ENCODE peak calls at places on chromosomes 13 and 19, in seven cellular contexts. One of them, this sample, is unnamed.

GRCh38 chr13:98026457-98026857 is 73.0 kb downstream of the IPO5 start:
- DNase-seq in A172: peak; percentile 22
- DNase-seq in GM10248: no peak
- DNase-seq in hypothalamus: no peak
- DNase-seq in PC-3: no peak
- DNase-seq in sciatic nerve: no peak
- DNase-seq in activated T-cell treated with anti-CD3 and anti-CD28 coated beads for 24 hours: no peak
- DNase-seq in this sample: no peak

GRCh38 chr19:35856546-35857149 is at the start of gene KIRREL2:
- DNase-seq in A172: no peak
- DNase-seq in GM10248: peak; percentile 46
- DNase-seq in hypothalamus: no peak
- DNase-seq in PC-3: no peak
- DNase-seq in sciatic nerve: no peak
- DNase-seq in activated T-cell treated with anti-CD3 and anti-CD28 coated beads for 24 hours: peak; percentile 22
- DNase-seq in this sample: peak; percentile 38

GRCh38 chr19:18291590-18292459 is 10.4 kb upstream of the JUND start:
- DNase-seq in A172: peak; percentile 58
- DNase-seq in GM10248: peak; percentile 91
- DNase-seq in hypothalamus: peak; percentile 86
- DNase-seq in PC-3: peak; percentile 35
- DNase-seq in sciatic nerve: peak; percentile 93
- DNase-seq in activated T-cell treated with anti-CD3 and anti-CD28 coated beads for 24 hours: peak; percentile 78
- DNase-seq in this sample: peak; percentile 76

GRCh38 chr19:36101550-36102327 is 9.2 kb upstream of the OVOL3 start:
- DNase-seq in A172: peak; percentile 56
- DNase-seq in GM10248: no peak
- DNase-seq in hypothalamus: no peak
- DNase-seq in PC-3: no peak
- DNase-seq in sciatic nerve: no peak
- DNase-seq in activated T-cell treated with anti-CD3 and anti-CD28 coated beads for 24 hours: no peak
- DNase-seq in this sample: no peak

GRCh38 chr13:45396548-45397095 is 21.6 kb downstream of the SLC25A30 start:
- DNase-seq in A172: peak; percentile 41
- DNase-seq in GM10248: no peak
- DNase-seq in hypothalamus: no peak
- DNase-seq in PC-3: no peak
- DNase-seq in sciatic nerve: no peak
- DNase-seq in activated T-cell treated with anti-CD3 and anti-CD28 coated beads for 24 hours: no peak
- DNase-seq in this sample: peak; percentile 12

GRCh38 chr19:34428549-34429285 is 536 bp downstream of the UBA2 start:
- DNase-seq in A172: no peak
- DNase-seq in GM10248: peak; percentile 68
- DNase-seq in hypothalamus: no peak
- DNase-seq in PC-3: peak; percentile 9
- DNase-seq in sciatic nerve: no peak
- DNase-seq in activated T-cell treated with anti-CD3 and anti-CD28 coated beads for 24 hours: peak; percentile 21
- DNase-seq in this sample: peak; percentile 30

GRCh38 chr19:4583961-4584669 is 24.6 kb upstream of the SEMA6B start:
- DNase-seq in A172: no peak
- DNase-seq in GM10248: no peak
- DNase-seq in hypothalamus: no peak
- DNase-seq in PC-3: peak; percentile 36
- DNase-seq in sciatic nerve: no peak
- DNase-seq in activated T-cell treated with anti-CD3 and anti-CD28 coated beads for 24 hours: no peak
- DNase-seq in this sample: peak; percentile 52

GRCh38 chr13:73092831-73093230 is 34.0 kb downstream of the KLF5 start:
- DNase-seq in A172: no peak
- DNase-seq in GM10248: no peak
- DNase-seq in hypothalamus: no peak
- DNase-seq in PC-3: no peak
- DNase-seq in sciatic nerve: no peak
- DNase-seq in activated T-cell treated with anti-CD3 and anti-CD28 coated beads for 24 hours: no peak
- DNase-seq in this sample: no peak

GRCh38 chr19:29945433-29945832 is 3.4 kb downstream of the URI1 start:
- DNase-seq in A172: no peak
- DNase-seq in GM10248: no peak
- DNase-seq in hypothalamus: no peak
- DNase-seq in PC-3: no peak
- DNase-seq in sciatic nerve: no peak
- DNase-seq in activated T-cell treated with anti-CD3 and anti-CD28 coated beads for 24 hours: no peak
- DNase-seq in this sample: no peak

GRCh38 chr13:45786293-45786920 is 65.1 kb downstream of the SIAH3 start:
- DNase-seq in A172: no peak
- DNase-seq in GM10248: no peak
- DNase-seq in hypothalamus: no peak
- DNase-seq in PC-3: no peak
- DNase-seq in sciatic nerve: no peak
- DNase-seq in activated T-cell treated with anti-CD3 and anti-CD28 coated beads for 24 hours: no peak
- DNase-seq in this sample: peak; percentile 5

GRCh38 chr13:30739646-30740642 is 4.6 kb downstream of the ALOX5AP start:
- DNase-seq in A172: peak; percentile 91
- DNase-seq in GM10248: peak; percentile 53
- DNase-seq in hypothalamus: no peak
- DNase-seq in PC-3: peak; percentile 94
- DNase-seq in sciatic nerve: no peak
- DNase-seq in activated T-cell treated with anti-CD3 and anti-CD28 coated beads for 24 hours: peak; percentile 59
- DNase-seq in this sample: peak; percentile 71

GRCh38 chr19:15195987-15196682 is 4.7 kb downstream of the NOTCH3 start:
- DNase-seq in A172: no peak
- DNase-seq in GM10248: no peak
- DNase-seq in hypothalamus: no peak
- DNase-seq in PC-3: peak; percentile 96
- DNase-seq in sciatic nerve: peak; percentile 63
- DNase-seq in activated T-cell treated with anti-CD3 and anti-CD28 coated beads for 24 hours: no peak
- DNase-seq in this sample: peak; percentile 60

GRCh38 chr19:46718157-46718933 is 1.4 kb upstream of the PRKD2 start:
- DNase-seq in A172: no peak
- DNase-seq in GM10248: peak; percentile 68
- DNase-seq in hypothalamus: no peak
- DNase-seq in PC-3: no peak
- DNase-seq in sciatic nerve: no peak
- DNase-seq in activated T-cell treated with anti-CD3 and anti-CD28 coated beads for 24 hours: peak; percentile 35
- DNase-seq in this sample: no peak

GRCh38 chr19:51980116-51980736 is 6.4 kb downstream of the ZNF350 start:
- DNase-seq in A172: no peak
- DNase-seq in GM10248: no peak
- DNase-seq in hypothalamus: no peak
- DNase-seq in PC-3: no peak
- DNase-seq in sciatic nerve: no peak
- DNase-seq in activated T-cell treated with anti-CD3 and anti-CD28 coated beads for 24 hours: no peak
- DNase-seq in this sample: no peak

GRCh38 chr13:31236211-31236786 is 36.5 kb downstream of the B3GLCT start:
- DNase-seq in A172: peak; percentile 16
- DNase-seq in GM10248: peak; percentile 28
- DNase-seq in hypothalamus: no peak
- DNase-seq in PC-3: peak; percentile 51
- DNase-seq in sciatic nerve: no peak
- DNase-seq in activated T-cell treated with anti-CD3 and anti-CD28 coated beads for 24 hours: no peak
- DNase-seq in this sample: peak; percentile 2

GRCh38 chr13:20270163-20270865 is 38.2 kb upstream of the GJB6 start:
- DNase-seq in A172: no peak
- DNase-seq in GM10248: no peak
- DNase-seq in hypothalamus: no peak
- DNase-seq in PC-3: no peak
- DNase-seq in sciatic nerve: no peak
- DNase-seq in activated T-cell treated with anti-CD3 and anti-CD28 coated beads for 24 hours: no peak
- DNase-seq in this sample: peak; percentile 36

GRCh38 chr13:66778461-66778860 is 451.7 kb downstream of the PCDH9 start:
- DNase-seq in A172: no peak
- DNase-seq in GM10248: no peak
- DNase-seq in hypothalamus: no peak
- DNase-seq in PC-3: no peak
- DNase-seq in sciatic nerve: no peak
- DNase-seq in activated T-cell treated with anti-CD3 and anti-CD28 coated beads for 24 hours: no peak
- DNase-seq in this sample: no peak

GRCh38 chr13:30119476-30119875 is 187.9 kb downstream of the KATNAL1 start:
- DNase-seq in A172: peak; percentile 39
- DNase-seq in GM10248: no peak
- DNase-seq in hypothalamus: no peak
- DNase-seq in PC-3: peak; percentile 82
- DNase-seq in sciatic nerve: no peak
- DNase-seq in activated T-cell treated with anti-CD3 and anti-CD28 coated beads for 24 hours: no peak
- DNase-seq in this sample: peak; percentile 72

GRCh38 chr13:105773887-105774538 is 761.4 kb downstream of the EFNB2 start:
- DNase-seq in A172: peak; percentile 82
- DNase-seq in GM10248: no peak
- DNase-seq in hypothalamus: no peak
- DNase-seq in PC-3: peak; percentile 72
- DNase-seq in sciatic nerve: no peak
- DNase-seq in activated T-cell treated with anti-CD3 and anti-CD28 coated beads for 24 hours: no peak
- DNase-seq in this sample: peak; percentile 73

This sample was measured in Daoy.